ENCODE peak calls at places on chromosomes 13 and 19, in seven cellular contexts. D is A549, B is neural crest cell, W is lower lobe of right lung, A is RWPE1, Q is tibial artery, M is CD14-positive monocyte. O is an unnamed sample.

GRCh38 chr13:46648166-46648607 is 95.2 kb downstream of the LRCH1 start:
- DNase-seq in Q (no peak), D (peak), B (peak), A (no peak), W (no peak), M (no peak), O (peak)

GRCh38 chr13:90084684-90085290 is 1262.7 kb upstream of the MIR17HG start:
- DNase-seq in B (no peak), Q (no peak), D (no peak), W (no peak), M (no peak), A (no peak), O (no peak)

GRCh38 chr19:49906879-49907564 is 10.3 kb upstream of the IL4I1 start:
- DNase-seq in Q (no peak), D (no peak), M (no peak), B (no peak), A (no peak), W (no peak), O (no peak)

GRCh38 chr13:35838356-35838755 is 292.8 kb downstream of the DCLK1 start:
- DNase-seq in D (no peak), W (no peak), A (peak), B (no peak), M (no peak), Q (no peak), O (no peak)

GRCh38 chr19:13929340-13929739 is 8.9 kb downstream of the PODNL1 start:
- DNase-seq in D (no peak), M (no peak), Q (no peak), A (no peak), B (no peak), W (no peak), O (no peak)

GRCh38 chr19:21468791-21469190 is 36.6 kb upstream of the ZNF429 start:
- DNase-seq in D (no peak), A (no peak), Q (no peak), M (no peak), W (no peak), B (no peak), O (no peak)

GRCh38 chr19:31548941-31549340 is 199.7 kb upstream of the TSHZ3 start:
- DNase-seq in B (no peak), D (peak), W (no peak), Q (no peak), A (no peak), M (no peak), O (no peak)

GRCh38 chr19:2702170-2703076 is at the start of gene GNG7:
- DNase-seq in W (peak), Q (peak), A (peak), M (peak), B (peak), D (peak), O (peak)

GRCh38 chr13:60260440-60260839 is 96.7 kb upstream of the DIAPH3 start:
- DNase-seq in B (no peak), M (no peak), W (no peak), D (no peak), Q (no peak), A (no peak), O (no peak)

GRCh38 chr13:110624766-110625756 is 9.7 kb downstream of the NAXD start:
- DNase-seq in A (no peak), B (no peak), D (no peak), W (peak), Q (no peak), M (no peak), O (no peak)

GRCh38 chr13:43357435-43358065 is 334.2 kb downstream of the DNAJC15 start:
- DNase-seq in B (no peak), D (no peak), A (no peak), Q (no peak), M (no peak), W (no peak), O (no peak)

GRCh38 chr19:20999731-21000352 is 20.6 kb upstream of the ZNF430 start:
- DNase-seq in A (peak), W (peak), M (peak), Q (peak), D (peak), B (peak), O (peak)

GRCh38 chr19:53511933-53512374 is 26.0 kb upstream of the ZNF331 start:
- DNase-seq in W (peak), Q (peak), D (peak), A (peak), M (peak), B (peak), O (no peak)

GRCh38 chr19:19134687-19135158 is 3.6 kb downstream of the TMEM161A start:
- DNase-seq in W (peak), A (no peak), D (no peak), B (no peak), M (no peak), Q (no peak), O (no peak)

GRCh38 chr19:37989855-37990254 is 82.8 kb downstream of the SIPA1L3 start:
- DNase-seq in M (no peak), A (no peak), B (no peak), Q (no peak), D (no peak), W (no peak), O (no peak)

GRCh38 chr19:37990362-37990761 is 83.4 kb downstream of the SIPA1L3 start:
- DNase-seq in W (no peak), M (no peak), A (peak), D (peak), B (no peak), Q (no peak), O (no peak)

GRCh38 chr19:37986048-37986750 is 79.2 kb downstream of the SIPA1L3 start:
- DNase-seq in B (no peak), W (no peak), A (no peak), Q (no peak), M (no peak), D (no peak), O (no peak)

GRCh38 chr19:37988758-37989635 is 82.0 kb downstream of the SIPA1L3 start:
- DNase-seq in Q (no peak), B (no peak), M (no peak), A (no peak), W (peak), D (no peak), O (no peak)

GRCh38 chr19:37987356-37988332 is 80.6 kb downstream of the SIPA1L3 start:
- DNase-seq in M (no peak), Q (no peak), D (peak), W (no peak), A (no peak), B (no peak), O (no peak)
- TF ChIP-seq CTCF in M (no peak), Q (no peak), D (peak), W (no peak), A (no peak), B (peak), O (peak)

GRCh38 chr13:96792736-96793444 is 201.4 kb downstream of the OXGR1 start:
- DNase-seq in B (no peak), Q (no peak), W (no peak), A (no peak), M (no peak), D (no peak), O (peak)

GRCh38 chr13:96796234-96796633 is 198.0 kb downstream of the OXGR1 start:
- DNase-seq in D (no peak), W (no peak), M (no peak), A (no peak), Q (no peak), B (no peak), O (no peak)

DNA sequence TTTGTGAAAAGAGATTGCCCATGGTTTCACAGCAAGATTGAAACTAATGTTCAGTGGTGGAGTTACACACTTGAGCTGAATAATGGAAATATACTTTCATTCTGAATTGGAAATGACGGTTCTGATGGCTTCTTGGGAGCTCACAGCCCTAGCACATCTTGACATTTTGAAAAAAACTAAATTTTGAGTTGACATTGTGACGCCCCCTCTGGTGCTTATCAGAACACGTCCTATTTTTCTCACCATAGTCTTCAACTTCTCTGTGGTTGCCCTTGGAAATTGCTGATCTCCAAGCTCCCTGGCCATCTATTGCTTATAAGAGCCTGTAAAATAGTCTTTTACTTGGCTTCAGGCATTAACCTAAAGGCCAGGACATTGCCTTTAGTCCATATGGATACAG is 202.1 kb downstream of the OXGR1 start:
- DNase-seq in B (no peak), Q (no peak), A (no peak), W (no peak), M (no peak), D (no peak), O (no peak)
- TF ChIP-seq CTCF in B (peak), Q (no peak), A (no peak), W (no peak), M (no peak), D (no peak), O (no peak)

DNA sequence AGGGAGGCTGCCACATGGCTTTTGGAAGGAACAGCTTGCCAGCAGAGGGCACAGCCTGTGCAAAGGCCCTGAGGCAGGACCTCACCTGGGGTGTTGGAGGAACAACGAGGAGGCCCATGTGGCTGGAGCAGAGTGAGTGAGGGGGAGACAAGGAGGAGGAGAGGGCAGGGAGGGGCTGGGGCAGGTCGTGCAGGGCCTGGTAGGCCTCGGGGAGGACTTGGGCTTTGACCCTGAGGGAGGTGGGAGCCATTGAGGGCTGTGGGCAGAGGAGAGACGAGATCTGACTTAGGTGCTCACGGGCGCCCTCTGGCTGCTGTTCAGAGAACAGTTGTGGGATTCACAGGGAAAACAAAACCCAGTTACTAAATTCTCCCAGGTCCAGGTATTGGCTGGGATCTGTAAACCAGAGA is 25.2 kb downstream of the ZNRF4 start:
- DNase-seq in A (peak), B (peak), Q (no peak), W (no peak), D (peak), M (no peak), O (peak)
- TF ChIP-seq CTCF in A (peak), B (peak), Q (peak), W (peak), D (peak), M (peak), O (no peak)

GRCh38 chr13:108195861-108196260 is 19.5 kb downstream of the LIG4 start:
- DNase-seq in M (no peak), A (no peak), W (no peak), Q (no peak), D (no peak), B (no peak), O (no peak)

GRCh38 chr13:108195146-108195545 is 20.2 kb downstream of the LIG4 start:
- DNase-seq in Q (no peak), B (no peak), W (no peak), A (no peak), M (no peak), D (no peak), O (no peak)

DNA sequence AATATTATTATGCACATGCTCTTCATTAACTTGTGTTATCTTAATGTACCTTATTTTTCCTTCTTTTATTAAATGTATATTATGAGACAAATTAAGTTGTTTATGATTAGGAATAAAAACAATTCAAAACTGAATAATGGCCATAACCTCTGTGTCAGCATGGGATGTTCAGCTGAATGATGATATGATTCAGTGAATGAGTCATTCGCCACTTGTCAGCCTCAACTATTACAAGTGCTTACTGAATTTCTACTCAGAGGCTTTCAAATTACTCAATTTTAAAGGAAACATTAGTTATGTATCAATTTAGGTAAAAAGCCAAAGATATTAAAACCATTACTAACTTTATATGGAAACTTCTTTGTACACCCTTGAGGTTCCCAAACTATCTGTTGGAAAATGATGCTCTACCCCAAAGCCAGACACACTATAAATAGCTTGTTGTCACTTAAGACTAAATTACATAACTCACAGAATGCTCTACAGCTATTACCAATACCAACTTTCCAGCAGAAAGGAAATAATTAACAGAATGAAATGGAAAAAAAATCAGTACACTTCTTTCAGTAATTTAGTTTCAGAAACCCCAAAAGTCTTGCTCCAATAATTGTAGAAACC is 14.4 kb downstream of the LIG4 start:
- DNase-seq in Q (no peak), M (no peak), D (no peak), B (no peak), W (no peak), A (peak), O (no peak)
- TF ChIP-seq CTCF in Q (no peak), M (no peak), D (no peak), B (no peak), W (no peak), A (no peak), O (no peak)

GRCh38 chr13:114244637-114245036 is 9.9 kb downstream of the CDC16 start:
- DNase-seq in B (no peak), Q (no peak), W (no peak), A (no peak), M (no peak), D (no peak), O (no peak)
- TF ChIP-seq CTCF in B (no peak), Q (no peak), W (no peak), A (no peak), M (no peak), D (no peak), O (no peak)

GRCh38 chr13:49419292-49419691 is 24.6 kb downstream of the CAB39L start:
- DNase-seq in A (no peak), W (no peak), M (no peak), D (no peak), Q (no peak), B (no peak), O (no peak)

GRCh38 chr13:49418206-49418605 is 25.7 kb downstream of the CAB39L start:
- DNase-seq in W (no peak), B (no peak), M (no peak), D (no peak), Q (no peak), A (no peak), O (no peak)

GRCh38 chr13:49421391-49421790 is 22.5 kb downstream of the CAB39L start:
- DNase-seq in W (no peak), M (no peak), B (no peak), A (no peak), Q (no peak), D (peak), O (peak)
- TF ChIP-seq CTCF in W (no peak), M (no peak), B (peak), A (no peak), Q (no peak), D (no peak), O (no peak)

GRCh38 chr19:46016426-46017094 is 6.3 kb downstream of the PGLYRP1 start:
- DNase-seq in A (peak), Q (peak), M (peak), B (peak), W (peak), D (peak), O (peak)
- TF ChIP-seq CTCF in A (peak), Q (peak), M (peak), B (peak), W (peak), D (peak), O (peak)

GRCh38 chr13:26708007-26708297 is 52.6 kb downstream of the GPR12 start:
- DNase-seq in M (no peak), W (no peak), A (no peak), Q (no peak), D (no peak), B (no peak), O (no peak)
- TF ChIP-seq CTCF in M (no peak), W (no peak), A (peak), Q (no peak), D (peak), B (peak), O (peak)

GRCh38 chr13:93180376-93180966 is 46.1 kb upstream of the GPC6 start:
- DNase-seq in M (no peak), A (no peak), D (no peak), W (no peak), Q (no peak), B (no peak), O (no peak)

GRCh38 chr13:93182406-93182805 is 44.2 kb upstream of the GPC6 start:
- DNase-seq in D (no peak), M (no peak), B (no peak), Q (no peak), W (no peak), A (no peak), O (no peak)

DNA sequence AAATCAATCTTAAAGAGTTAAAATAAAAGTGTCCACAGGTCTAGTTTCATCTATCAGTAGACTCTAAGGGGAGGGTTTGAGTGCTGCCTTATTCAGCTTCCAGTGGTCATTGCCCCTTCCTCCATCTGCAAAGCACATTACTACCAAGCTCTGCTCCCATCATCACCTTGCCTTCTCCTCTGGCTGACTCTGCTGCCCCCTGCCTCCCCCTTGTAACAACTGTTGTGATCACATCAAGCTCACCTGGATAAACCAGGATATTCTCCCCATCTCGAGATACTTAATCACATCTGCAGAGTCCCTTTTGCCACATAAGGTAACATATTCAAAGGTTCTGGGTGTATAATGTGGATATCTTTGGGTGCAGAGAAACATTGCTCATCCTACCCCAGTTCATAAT is 43.3 kb upstream of the GPC6 start:
- DNase-seq in B (no peak), Q (no peak), A (no peak), W (no peak), D (no peak), M (no peak), O (no peak)
- TF ChIP-seq CTCF in B (no peak), Q (no peak), A (no peak), W (no peak), D (no peak), M (no peak), O (no peak)

GRCh38 chr19:8609210-8610040 is 1.1 kb downstream of the ADAMTS10 start:
- DNase-seq in B (peak), M (no peak), D (peak), Q (peak), A (no peak), W (peak), O (no peak)
- TF ChIP-seq CTCF in B (peak), M (no peak), D (no peak), Q (peak), A (no peak), W (peak), O (no peak)

O was measured in Calu3.